ENCODE peak calls at places on chromosome 12, in ten cellular contexts. Q, H, Y, K, P, A, X, W, O and I are unnamed samples.

GRCh38 chr12:54296393-54297121 is 4.3 kb downstream of the NFE2 start:
- DNase-seq in Q (no peak), H (no peak), Y (no peak), K (no peak), P (no peak), A (no peak), X (no peak), W (peak; percentile 23), O (no peak), I (no peak)

GRCh38 chr12:57732726-57733593 is 5.6 kb downstream of the AGAP2 start:
- DNase-seq in Q (peak; percentile 38), H (no peak), Y (no peak), K (no peak), P (no peak), A (no peak), X (no peak), W (no peak), O (no peak), I (no peak)

GRCh38 chr12:121033625-121034349 is 5.3 kb downstream of the OASL start:
- DNase-seq in Q (peak; percentile 72), H (peak; percentile 39), Y (no peak), K (no peak), P (no peak), A (no peak), X (no peak), W (no peak), O (peak; percentile 31), I (peak; percentile 43)

GRCh38 chr12:73180734-73181133 is 908.6 kb downstream of the TRHDE start:
- DNase-seq in Q (no peak), H (no peak), Y (no peak), K (no peak), P (no peak), A (no peak), X (no peak), W (no peak), O (no peak), I (no peak)

GRCh38 chr12:132986885-132987225 is 688 bp downstream of the ZNF26 start:
- DNase-seq in Q (peak; percentile 36), H (no peak), Y (no peak), K (no peak), P (no peak), A (no peak), X (peak; percentile 22), W (no peak), O (no peak), I (peak; percentile 24)

GRCh38 chr12:52026267-52026666 is 19.5 kb downstream of the TAMALIN start:
- DNase-seq in Q (no peak), H (no peak), Y (no peak), K (no peak), P (no peak), A (no peak), X (no peak), W (no peak), O (no peak), I (no peak)

GRCh38 chr12:104372721-104373335 is 69.3 kb downstream of the EID3 start:
- DNase-seq in Q (no peak), H (no peak), Y (peak; percentile 51), K (no peak), P (no peak), A (no peak), X (no peak), W (no peak), O (no peak), I (no peak)

GRCh38 chr12:113424915-113425823 is 3.0 kb downstream of the SDSL start:
- DNase-seq in Q (peak; percentile 78), H (peak; percentile 63), Y (peak; percentile 96), K (no peak), P (no peak), A (no peak), X (peak; percentile 71), W (peak; percentile 73), O (no peak), I (peak; percentile 78)

GRCh38 chr12:70399319-70399718 is 33.2 kb downstream of the KCNMB4 start:
- DNase-seq in Q (no peak), H (peak; percentile 3), Y (no peak), K (no peak), P (no peak), A (no peak), X (no peak), W (no peak), O (no peak), I (no peak)

GRCh38 chr12:105281694-105282049 is 45.7 kb upstream of the APPL2 start:
- DNase-seq in Q (no peak), H (no peak), Y (peak; percentile 58), K (no peak), P (no peak), A (no peak), X (no peak), W (no peak), O (no peak), I (no peak)

GRCh38 chr12:84601483-84601882 is 311.1 kb downstream of the SLC6A15 start:
- DNase-seq in Q (no peak), H (no peak), Y (peak; percentile 57), K (no peak), P (no peak), A (no peak), X (no peak), W (no peak), O (no peak), I (no peak)

GRCh38 chr12:59429766-59430165 is 166.1 kb upstream of the SLC16A7 start:
- DNase-seq in Q (peak; percentile 6), H (peak; percentile 6), Y (no peak), K (no peak), P (no peak), A (no peak), X (no peak), W (no peak), O (no peak), I (peak; percentile 31)

GRCh38 chr12:71840226-71840847 is 778 bp downstream of the TBC1D15 start:
- DNase-seq in Q (peak; percentile 81), H (peak; percentile 86), Y (no peak), K (no peak), P (no peak), A (no peak), X (peak; percentile 82), W (no peak), O (peak; percentile 22), I (peak; percentile 86)

DNA sequence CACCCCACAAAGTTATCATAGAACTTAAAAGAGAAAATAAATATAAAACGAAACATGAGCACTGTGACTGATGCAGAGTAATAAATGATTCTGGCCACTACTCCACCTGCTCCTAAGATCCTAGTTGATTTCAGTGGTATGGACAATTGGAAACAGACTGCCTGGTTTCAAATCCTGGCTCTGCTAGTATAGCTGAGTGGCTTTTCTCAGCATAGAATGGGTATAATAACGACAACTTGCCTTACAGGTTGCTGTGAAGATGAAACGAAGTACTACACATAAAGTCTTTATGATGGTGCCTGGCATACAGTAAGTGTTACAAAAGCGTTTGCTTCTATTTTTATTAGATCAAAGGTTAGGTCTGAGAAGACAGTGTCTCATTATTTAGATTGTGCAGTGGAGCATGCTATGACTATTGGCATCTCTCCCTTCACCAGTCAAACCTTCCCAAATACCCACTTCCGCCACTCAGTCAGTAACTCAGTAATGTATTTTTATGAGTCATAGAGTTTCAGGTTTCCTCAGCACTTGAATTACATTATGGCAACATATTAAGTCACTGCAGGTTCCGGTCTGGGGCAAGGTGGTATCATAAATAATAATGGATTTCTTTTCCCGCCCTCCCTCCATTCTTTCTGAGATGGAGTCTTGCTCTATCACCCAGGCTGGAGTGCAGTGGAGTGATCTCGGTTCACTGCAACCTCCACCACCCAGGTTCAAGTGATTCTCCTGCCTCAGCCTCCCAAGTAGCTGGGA is 29.7 kb upstream of the NR2C1 start:
- DNase-seq in Q (peak; percentile 87), H (peak; percentile 83), Y (no peak), K (no peak), P (no peak), A (no peak), X (peak; percentile 51), W (no peak), O (peak; percentile 48), I (peak; percentile 34)
- H3K4me3 ChIP-seq in Q (no peak overlapping the region), H (no peak overlapping the region), Y (no peak overlapping the region), K (no peak overlapping the region), P (no peak overlapping the region), A (no peak overlapping the region), X (no peak overlapping the region), W (no peak overlapping the region), O (no peak overlapping the region), I (no peak overlapping the region)

DNA sequence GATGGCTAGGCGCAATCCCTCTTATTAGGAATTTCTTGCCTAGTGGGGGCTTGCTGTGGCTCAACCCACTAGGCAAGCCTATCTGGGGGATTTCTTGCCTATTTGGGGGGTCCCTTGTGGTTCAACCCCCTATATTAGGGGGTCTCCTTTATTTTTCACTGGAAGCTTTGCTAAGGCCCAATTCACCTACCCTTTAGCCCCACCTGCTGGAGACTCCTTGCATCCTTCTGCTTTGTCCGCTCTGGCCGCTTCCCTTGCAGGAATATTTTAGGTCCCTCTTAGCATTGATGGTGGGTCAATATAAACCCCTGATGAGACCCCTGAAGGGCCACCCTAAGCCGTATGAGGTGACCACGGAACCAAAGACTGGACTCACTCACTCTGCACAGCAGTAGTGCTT is 1552.1 kb downstream of the AACS start:
- DNase-seq in Q (peak; percentile 0), H (no peak), Y (peak; percentile 89), K (no peak), P (no peak), A (no peak), X (peak; percentile 19), W (no peak), O (no peak), I (no peak)
- TF ChIP-seq CTCF in Q (peak; percentile 27), H (peak; percentile 13), Y (peak; percentile 85), K (peak; percentile 26), P (no peak), A (peak; percentile 30), X (peak; percentile 41), W (peak; percentile 45), O (peak; percentile 34), I (no peak)

DNA sequence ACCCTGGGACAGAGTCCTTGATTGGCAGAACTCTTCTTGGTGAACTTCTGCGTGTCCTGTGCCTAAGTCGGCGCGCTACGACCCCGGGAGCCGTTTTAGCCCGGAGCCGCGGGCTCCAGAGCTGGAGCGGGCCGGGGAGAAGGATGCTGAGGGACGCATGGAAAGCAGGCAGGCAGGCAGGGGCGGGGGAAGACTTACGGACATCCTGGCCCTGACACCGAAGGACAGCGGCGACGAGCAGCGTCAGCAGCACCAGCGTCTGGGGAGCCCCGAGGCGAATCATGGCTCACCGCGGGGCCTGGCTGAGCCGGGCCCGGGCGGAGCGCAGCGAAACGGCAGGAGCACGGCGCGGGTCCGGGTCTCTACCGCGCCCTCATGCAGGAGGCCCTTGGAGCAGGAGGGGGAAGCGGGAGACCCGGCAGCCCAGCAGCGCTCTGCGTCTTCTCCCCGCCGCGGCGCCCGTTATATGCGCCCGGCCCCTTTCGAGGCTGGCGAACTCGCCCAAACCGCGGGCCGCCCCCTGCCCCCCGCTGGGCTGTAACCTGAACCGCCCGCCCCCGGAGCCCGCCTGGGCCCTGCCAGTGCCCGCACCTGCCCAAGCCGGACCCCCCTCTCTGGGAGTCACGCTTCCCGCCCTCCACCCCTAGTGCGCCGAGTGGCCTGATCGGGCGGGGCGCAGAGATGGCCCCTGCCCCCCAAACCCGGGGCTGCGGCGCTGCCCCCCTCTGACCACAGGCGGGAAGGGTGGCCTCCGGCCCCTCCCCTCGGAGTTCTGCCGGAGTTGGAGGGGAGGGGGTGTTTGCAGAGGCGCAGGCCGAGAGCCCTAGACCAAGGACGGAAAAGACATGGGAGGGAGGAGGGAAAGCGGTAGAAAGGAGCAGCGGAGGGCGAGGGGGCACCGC is at the start of gene COL2A1:
- DNase-seq in Q (peak; percentile 55), H (peak; percentile 15), Y (peak; percentile 95), K (no peak), P (no peak), A (no peak), X (no peak), W (no peak), O (no peak), I (no peak)
- H3K4me3 ChIP-seq in Q (peak within 1 kb of the TSS; percentile 22), H (no peak within 1 kb of the TSS), Y (peak within 1 kb of the TSS; percentile 76), K (peak within 1 kb of the TSS; percentile 61), P (peak within 1 kb of the TSS; percentile 45), A (peak within 1 kb of the TSS; percentile 73), X (no peak within 1 kb of the TSS), W (peak within 1 kb of the TSS; percentile 28), O (peak within 1 kb of the TSS; percentile 3), I (no peak within 1 kb of the TSS)

GRCh38 chr12:91442535-91442934 is 259.9 kb upstream of the DCN start:
- DNase-seq in Q (no peak), H (no peak), Y (no peak), K (no peak), P (no peak), A (no peak), X (no peak), W (no peak), O (no peak), I (no peak)
- TF ChIP-seq CTCF in Q (no peak), H (no peak), Y (no peak), K (no peak), P (no peak), A (no peak), X (no peak), W (no peak), O (no peak), I (no peak)